ENCODE peak calls at places on chromosomes 16 and 17, in ten cellular contexts. I, W, A, N, J, Y, L, B, E and P are unnamed samples.

GRCh38 chr17:42521666-42522262 is 14.3 kb upstream of the NAGLU start:
- DNase-seq in I (no peak), W (no peak), A (no peak), N (peak; percentile 21), J (no peak), Y (no peak), L (no peak), B (no peak), E (no peak), P (no peak)

GRCh38 chr17:50371526-50371925 is 1.5 kb downstream of the MRPL27 start:
- DNase-seq in I (no peak), W (no peak), A (no peak), N (no peak), J (no peak), Y (no peak), L (no peak), B (no peak), E (no peak), P (no peak)

GRCh38 chr17:60305141-60305540 is 86.8 kb downstream of the USP32 start:
- DNase-seq in I (no peak), W (no peak), A (no peak), N (no peak), J (no peak), Y (peak; percentile 14), L (no peak), B (no peak), E (no peak), P (no peak)

GRCh38 chr16:66272461-66272860 is 94.0 kb upstream of the CDH5 start:
- DNase-seq in I (no peak), W (no peak), A (no peak), N (peak; percentile 14), J (no peak), Y (no peak), L (no peak), B (no peak), E (no peak), P (no peak)

GRCh38 chr16:74322301-74322710 is 25.7 kb downstream of the PSMD7 start:
- DNase-seq in I (no peak), W (no peak), A (no peak), N (no peak), J (no peak), Y (no peak), L (no peak), B (no peak), E (no peak), P (no peak)

GRCh38 chr17:16639438-16639837 is 14.2 kb downstream of the ZNF624 start:
- DNase-seq in I (no peak), W (no peak), A (no peak), N (no peak), J (no peak), Y (no peak), L (no peak), B (no peak), E (no peak), P (no peak)

GRCh38 chr17:66752411-66752810 is 82.5 kb upstream of the CACNG5 start:
- DNase-seq in I (no peak), W (no peak), A (no peak), N (no peak), J (no peak), Y (no peak), L (no peak), B (no peak), E (no peak), P (no peak)

GRCh38 chr16:69621225-69621624 is 55.5 kb downstream of the NFAT5 start:
- DNase-seq in I (no peak), W (no peak), A (no peak), N (no peak), J (no peak), Y (no peak), L (no peak), B (no peak), E (no peak), P (no peak)

GRCh38 chr16:89478576-89479221 is 11.7 kb downstream of the ANKRD11 start:
- DNase-seq in I (no peak), W (no peak), A (no peak), N (no peak), J (no peak), Y (no peak), L (no peak), B (no peak), E (no peak), P (no peak)

GRCh38 chr16:4591191-4591590 is 23.5 kb downstream of the UBALD1 start:
- DNase-seq in I (no peak), W (no peak), A (no peak), N (no peak), J (no peak), Y (no peak), L (no peak), B (no peak), E (no peak), P (no peak)

GRCh38 chr16:674968-675883 is at the start of gene RHBDL1:
- DNase-seq in I (no peak), W (no peak), A (no peak), N (peak; percentile 83), J (no peak), Y (no peak), L (peak; percentile 58), B (no peak), E (no peak), P (no peak)